ENCODE peak calls at places on chromosomes 6 and 20, in four cellular contexts. Y is GM23338, J is HepG2, R is Panc1. Q is an unnamed sample.

GRCh38 chr6:73879466-73879865 is 183.5 kb downstream of the CD109 start:
- DNase-seq in Y (no peak), J (no peak), R (no peak), Q (no peak)

GRCh38 chr6:168320661-168321060 is 1.1 kb upstream of the DACT2 start:
- DNase-seq in Y (no peak), J (no peak), R (no peak), Q (no peak)

GRCh38 chr6:68778356-68779020 is 143.4 kb downstream of the ADGRB3 start:
- DNase-seq in Y (peak), J (peak), R (peak), Q (no peak)

GRCh38 chr6:3628143-3628840 is 123.2 kb downstream of the PXDC1 start:
- DNase-seq in Y (no peak), J (no peak), R (no peak), Q (no peak)

GRCh38 chr6:138996524-138996923 is 8.5 kb upstream of the REPS1 start:
- DNase-seq in Y (no peak), J (no peak), R (no peak), Q (no peak)

GRCh38 chr6:20931093-20931492 is 396.8 kb downstream of the CDKAL1 start:
- DNase-seq in Y (no peak), J (no peak), R (no peak), Q (no peak)

GRCh38 chr6:115729036-115729435 is 331.7 kb downstream of the FRK start:
- DNase-seq in Y (no peak), J (no peak), R (no peak), Q (no peak)

GRCh38 chr6:56842602-56843475 is 112.1 kb upstream of the BEND6 start:
- DNase-seq in Y (peak), J (no peak), R (no peak), Q (no peak)

DNA sequence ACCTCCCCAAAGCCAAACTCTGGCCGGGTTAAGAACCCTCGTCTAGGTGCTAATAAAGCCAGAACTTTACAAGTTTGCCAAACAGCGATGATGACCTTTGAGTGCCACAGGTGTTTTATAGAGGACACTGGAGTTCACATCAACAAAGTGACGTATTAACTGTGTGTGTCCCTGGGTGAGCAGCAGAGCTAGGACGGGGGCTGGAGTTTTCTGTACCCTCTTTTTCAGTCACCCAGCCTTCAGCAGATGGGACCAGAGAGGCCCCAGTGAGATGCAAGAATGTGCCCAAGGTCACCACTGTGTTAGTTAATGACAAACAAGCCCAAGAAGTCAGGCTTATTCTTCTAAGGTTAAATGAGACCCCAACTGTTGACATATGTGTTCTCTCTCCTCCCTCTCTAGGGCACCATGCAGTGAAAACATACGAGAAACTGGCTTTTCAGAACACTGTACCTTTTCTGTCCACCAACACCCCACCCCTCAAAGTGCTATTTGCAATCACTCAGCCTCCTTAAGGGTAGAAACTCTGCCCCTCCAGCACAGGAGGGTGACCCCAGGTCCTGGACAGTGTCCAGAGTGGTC is 5.3 kb downstream of the SDC4 start:
- DNase-seq in Y (no peak), J (no peak), R (no peak), Q (no peak)
- H3K27ac ChIP-seq in Y (peak), J (peak), R (peak), Q (peak)

DNA sequence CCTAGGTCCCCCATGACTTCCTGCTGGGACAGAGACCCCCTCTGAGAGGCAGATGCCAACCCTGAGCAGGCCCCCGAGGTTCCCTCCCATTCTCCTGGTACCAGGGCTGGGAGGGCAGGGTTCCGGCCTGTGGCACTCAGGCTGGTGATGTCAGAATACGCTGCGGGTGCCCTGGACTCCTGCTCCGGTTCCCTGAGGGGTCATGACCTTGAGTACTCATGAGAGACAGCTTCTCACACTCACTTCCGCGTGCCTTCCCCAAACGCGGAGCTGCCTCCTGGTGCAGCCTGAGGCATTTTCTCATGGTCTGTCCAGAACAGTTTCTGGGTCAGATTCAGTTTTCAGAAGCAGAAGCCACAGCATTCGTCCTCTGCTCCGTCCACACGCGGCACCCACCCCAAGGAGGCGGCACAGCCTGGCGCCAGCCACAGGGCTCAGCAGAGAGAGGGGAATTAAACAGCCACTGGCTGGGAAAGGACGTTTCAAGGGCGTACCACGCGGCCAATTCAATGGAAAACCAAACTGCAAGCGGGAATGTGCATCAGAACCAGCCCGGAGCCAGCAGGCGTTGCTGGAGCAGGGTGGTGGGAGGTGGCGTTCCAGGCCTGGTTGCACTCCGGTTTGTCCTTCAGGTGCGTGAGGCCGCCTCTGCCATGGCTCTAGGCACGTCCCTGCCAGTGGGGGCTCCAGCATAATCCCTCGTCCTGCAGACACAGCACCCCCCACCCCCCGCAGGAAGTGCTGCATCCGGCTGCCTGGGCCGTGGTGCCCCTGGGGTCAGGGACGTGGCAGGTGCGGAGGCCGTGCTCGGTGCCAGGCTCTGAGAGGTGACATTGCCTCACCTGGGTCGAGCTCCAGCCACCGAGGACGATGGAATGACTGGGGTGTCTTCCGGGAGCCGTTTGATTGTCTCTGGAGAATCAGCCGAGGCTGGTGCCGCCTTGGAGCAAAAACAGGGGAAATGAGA is 58.3 kb upstream of the BHLHE23 start:
- DNase-seq in Y (no peak), J (no peak), R (no peak), Q (no peak)
- H3K27ac ChIP-seq in Y (no peak), J (no peak), R (no peak), Q (no peak)

GRCh38 chr6:117483004-117483644 is 650 bp downstream of the DCBLD1 start:
- DNase-seq in Y (peak), J (peak), R (no peak), Q (no peak)
- H3K27ac ChIP-seq in Y (no peak), J (peak), R (peak), Q (peak)

GRCh38 chr20:10619427-10619826 is 54.4 kb downstream of the JAG1 start:
- DNase-seq in Y (peak), J (no peak), R (peak), Q (no peak)

GRCh38 chr20:10622657-10623418 is 51.0 kb downstream of the JAG1 start:
- DNase-seq in Y (no peak), J (no peak), R (no peak), Q (no peak)

GRCh38 chr20:10621159-10621558 is 52.6 kb downstream of the JAG1 start:
- DNase-seq in Y (no peak), J (no peak), R (no peak), Q (no peak)

GRCh38 chr20:10616212-10616611 is 57.6 kb downstream of the JAG1 start:
- DNase-seq in Y (no peak), J (no peak), R (no peak), Q (no peak)

DNA sequence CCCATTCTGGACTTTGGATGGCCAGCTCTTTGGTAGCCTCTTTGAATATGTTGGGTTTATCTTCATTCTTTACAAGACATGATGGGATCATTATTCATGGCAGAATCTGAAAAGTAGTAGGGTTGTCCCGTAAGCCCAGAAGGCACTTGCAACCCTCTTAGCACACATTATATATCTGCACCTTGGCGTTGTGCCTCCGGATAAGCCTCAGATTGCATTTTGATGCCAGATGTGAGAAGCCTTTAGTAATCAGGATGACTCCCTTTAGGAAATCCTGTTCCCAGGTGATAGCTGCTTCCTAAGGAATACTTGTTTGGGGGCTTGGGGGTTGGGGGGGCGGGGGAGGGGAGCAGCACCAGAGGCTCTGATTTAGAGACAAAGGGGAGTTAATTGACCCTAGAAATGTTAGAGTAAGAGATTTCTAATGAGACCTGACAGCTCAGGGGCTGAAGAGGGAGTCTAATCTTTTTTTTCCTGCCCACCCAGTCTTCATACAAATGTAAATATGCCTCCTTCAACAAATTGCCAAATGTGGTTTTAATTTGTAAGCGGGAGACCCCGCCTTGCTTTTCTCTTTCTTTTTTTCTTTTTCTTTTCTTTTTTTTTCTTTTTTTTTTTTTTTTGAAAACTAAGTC is 55.1 kb downstream of the JAG1 start:
- DNase-seq in Y (peak), J (no peak), R (no peak), Q (no peak)
- H3K27ac ChIP-seq in Y (peak), J (no peak), R (no peak), Q (peak)

DNA sequence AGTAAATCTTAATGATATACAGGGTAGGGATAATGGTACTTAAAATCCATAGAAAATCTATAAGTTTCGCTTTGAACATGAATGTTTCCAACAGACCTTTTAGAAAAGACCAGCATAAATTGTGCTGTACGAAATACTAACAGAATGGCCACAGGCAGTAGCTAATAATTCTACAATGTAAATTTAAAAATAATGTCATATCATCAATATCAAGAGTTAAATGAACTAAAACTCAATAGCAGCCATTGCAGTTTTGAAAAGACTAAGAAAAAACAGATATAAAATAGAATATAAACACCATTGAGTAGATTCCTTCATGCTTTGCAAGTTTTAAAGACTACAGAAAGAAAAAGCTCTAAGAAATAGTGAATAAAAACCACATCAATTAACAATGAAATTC is 14.7 kb downstream of the TBC1D32 start:
- DNase-seq in Y (no peak), J (no peak), R (no peak), Q (no peak)
- H3K27ac ChIP-seq in Y (no peak), J (no peak), R (no peak), Q (no peak)

GRCh38 chr6:33984466-33985332 is 161.2 kb downstream of the GRM4 start:
- DNase-seq in Y (no peak), J (no peak), R (no peak), Q (no peak)
- H3K27ac ChIP-seq in Y (no peak), J (no peak), R (no peak), Q (no peak)

Q was measured in AG04450.